ENCODE peak calls at places on chromosome 15, in four cellular contexts. F, G, E and X are unnamed samples.

GRCh38 chr15:85457392-85457968 is 77.1 kb downstream of the AKAP13 start:
- DNase-seq in G (no peak), F (no peak), E (peak), X (no peak)

GRCh38 chr15:73226064-73226463 is 142.7 kb downstream of the HCN4 start:
- DNase-seq in F (no peak), E (no peak), G (no peak), X (no peak)

GRCh38 chr15:74062236-74062635 is 20.1 kb downstream of the GOLGA6A start:
- DNase-seq in E (no peak), G (no peak), F (no peak), X (no peak)

GRCh38 chr15:75843618-75844610 is 667 bp downstream of the UBE2Q2 start:
- DNase-seq in F (peak), G (peak), E (no peak), X (peak)

GRCh38 chr15:48785195-48785594 is 25.7 kb downstream of the CEP152 start:
- DNase-seq in G (no peak), E (no peak), F (no peak), X (no peak)

GRCh38 chr15:80404057-80404718 is at the start of gene ARNT2:
- DNase-seq in F (no peak), E (no peak), G (no peak), X (peak)

GRCh38 chr15:60591491-60592385 is 112.8 kb upstream of the ICE2 start:
- DNase-seq in E (no peak), G (no peak), F (no peak), X (peak)

GRCh38 chr15:39232512-39232911 is 348.4 kb upstream of the THBS1 start:
- DNase-seq in G (no peak), F (no peak), E (no peak), X (no peak)

GRCh38 chr15:78024141-78024567 is 53.4 kb downstream of the TBC1D2B start:
- DNase-seq in E (no peak), G (no peak), F (no peak), X (no peak)

GRCh38 chr15:55074431-55074830 is 122.3 kb downstream of the RSL24D1 start:
- DNase-seq in G (no peak), F (no peak), E (no peak), X (no peak)

GRCh38 chr15:52288051-52288942 is 7.3 kb downstream of the MYO5C start:
- DNase-seq in G (peak), E (no peak), F (no peak), X (no peak)

GRCh38 chr15:80480909-80481308 is 76.7 kb downstream of the ARNT2 start:
- DNase-seq in F (no peak), E (no peak), G (no peak), X (no peak)

GRCh38 chr15:100835626-100836025 is 44.0 kb upstream of the ALDH1A3 start:
- DNase-seq in E (no peak), G (no peak), F (no peak), X (no peak)

GRCh38 chr15:40471778-40472130 is 970 bp downstream of the CHST14 start:
- DNase-seq in F (no peak), E (no peak), G (peak), X (no peak)

GRCh38 chr15:52879145-52879544 is 89.0 kb upstream of the ONECUT1 start:
- DNase-seq in F (no peak), G (no peak), E (no peak), X (no peak)

GRCh38 chr15:95932141-95932540 is 398.4 kb upstream of the NR2F2 start:
- DNase-seq in F (no peak), G (no peak), E (no peak), X (no peak)

GRCh38 chr15:53110999-53111398 is 320.9 kb upstream of the ONECUT1 start:
- DNase-seq in E (no peak), G (no peak), F (no peak), X (no peak)

GRCh38 chr15:23482764-23483489 is 35.9 kb upstream of the GOLGA6L2 start:
- DNase-seq in G (no peak), E (no peak), F (no peak), X (no peak)

GRCh38 chr15:100784493-100785180 is 95.0 kb upstream of the ALDH1A3 start:
- DNase-seq in E (no peak), G (no peak), F (no peak), X (no peak)

GRCh38 chr15:65979316-65979715 is 110.0 kb downstream of the RAB11A start:
- DNase-seq in G (no peak), F (no peak), E (no peak), X (no peak)

GRCh38 chr15:28896944-28897343 is 11.2 kb downstream of the APBA2 start:
- DNase-seq in E (no peak), G (peak), F (no peak), X (no peak)

GRCh38 chr15:90893175-90894090 is 9.1 kb downstream of the FES start:
- DNase-seq in E (no peak), F (peak), G (peak), X (no peak)

GRCh38 chr15:52180196-52180835 is 10.9 kb downstream of the GNB5 start:
- DNase-seq in E (no peak), G (no peak), F (no peak), X (no peak)

GRCh38 chr15:79282371-79283251 is at the start of gene ANKRD34C:
- DNase-seq in F (no peak), E (no peak), G (no peak), X (peak)

GRCh38 chr15:95394186-95395067 is 936.1 kb upstream of the NR2F2 start:
- DNase-seq in E (no peak), F (no peak), G (no peak), X (no peak)

GRCh38 chr15:55276324-55276723 is 13.3 kb downstream of the RAB27A start:
- DNase-seq in F (no peak), G (no peak), E (no peak), X (no peak)

GRCh38 chr15:69544349-69545113 is 91.9 kb downstream of the RPLP1 start:
- DNase-seq in F (no peak), E (no peak), G (no peak), X (no peak)

GRCh38 chr15:26691249-26691648 is 81.6 kb downstream of the GABRB3 start:
- DNase-seq in G (no peak), E (no peak), F (no peak), X (no peak)

GRCh38 chr15:84752700-84753099 is 4.3 kb downstream of the ZNF592 start:
- DNase-seq in E (no peak), F (no peak), G (peak), X (no peak)

GRCh38 chr15:89383635-89384604 is 49.3 kb upstream of the POLG start:
- DNase-seq in G (no peak), F (no peak), E (no peak), X (peak)

GRCh38 chr15:98734472-98735284 is 86.3 kb downstream of the IGF1R start:
- DNase-seq in F (no peak), E (no peak), G (peak), X (no peak)

GRCh38 chr15:77025066-77025435 is 30.1 kb downstream of the PSTPIP1 start:
- DNase-seq in G (no peak), E (no peak), F (no peak), X (no peak)

GRCh38 chr15:68608206-68608843 is 29.5 kb downstream of the CORO2B start:
- DNase-seq in G (no peak), F (no peak), E (no peak), X (no peak)

GRCh38 chr15:24772256-24772655 is 96.7 kb downstream of the NPAP1 start:
- DNase-seq in G (no peak), F (no peak), E (no peak), X (no peak)

GRCh38 chr15:68447209-68447608 is 15.2 kb upstream of the ITGA11 start:
- DNase-seq in G (no peak), F (no peak), E (no peak), X (no peak)

GRCh38 chr15:63409179-63409578 is 27.5 kb upstream of the CA12 start:
- DNase-seq in E (no peak), G (no peak), F (no peak), X (no peak)

GRCh38 chr15:63407612-63408011 is 26.0 kb upstream of the CA12 start:
- DNase-seq in E (no peak), G (no peak), F (no peak), X (peak)

GRCh38 chr15:63405683-63406456 is 24.2 kb upstream of the CA12 start:
- DNase-seq in G (no peak), E (no peak), F (no peak), X (no peak)

GRCh38 chr15:63405159-63405558 is 23.5 kb upstream of the CA12 start:
- DNase-seq in F (no peak), G (no peak), E (no peak), X (no peak)

GRCh38 chr15:63408514-63408913 is 26.9 kb upstream of the CA12 start:
- DNase-seq in F (no peak), G (no peak), E (no peak), X (no peak)
- TF ChIP-seq FOXK2 in F (no peak), G (no peak), E (no peak), X (no peak)

DNA sequence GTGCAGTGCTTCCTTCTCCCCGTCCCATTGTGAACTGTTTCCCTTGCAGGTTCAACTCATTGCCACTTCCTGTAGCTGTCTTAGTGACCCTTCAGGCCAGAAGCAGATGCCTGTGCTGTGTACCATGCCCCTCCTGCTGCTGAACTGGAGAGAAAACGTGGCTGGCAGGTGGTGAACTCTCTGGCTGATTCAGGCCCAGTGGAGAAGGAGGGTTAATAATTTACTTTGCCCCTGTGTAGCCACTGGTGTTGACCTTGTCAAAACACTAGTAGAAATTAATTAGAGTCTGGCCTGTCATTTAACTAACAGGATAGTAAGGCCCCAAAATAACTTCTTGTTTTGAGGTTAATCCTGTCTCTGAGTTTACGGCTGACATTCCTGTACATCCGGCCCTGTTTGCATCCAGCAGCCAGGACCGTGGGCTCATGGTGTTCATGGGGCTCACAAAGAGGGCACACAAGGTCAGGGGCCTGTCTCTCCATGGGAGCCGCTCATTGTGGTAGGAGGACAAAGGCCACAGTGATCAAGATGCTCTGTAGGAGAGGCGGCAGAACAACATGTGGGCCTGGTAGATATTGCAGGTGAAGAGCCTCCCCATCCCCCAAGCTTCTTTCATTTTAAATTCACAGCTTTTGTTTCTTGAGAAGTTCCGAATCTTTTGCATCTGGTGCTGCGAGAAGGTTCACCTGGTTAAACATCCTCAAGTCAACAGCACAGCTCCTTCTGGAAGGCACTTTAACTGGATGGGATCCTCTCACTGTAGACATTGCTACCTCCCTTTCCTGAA is 101.6 kb downstream of the CGNL1 start:
- DNase-seq in E (peak), F (no peak), G (peak), X (no peak)
- TF ChIP-seq FOXK2 in E (no peak), F (no peak), G (peak), X (no peak)

GRCh38 chr15:41969851-41970431 is 2.4 kb downstream of the EHD4 start:
- DNase-seq in E (peak), F (no peak), G (no peak), X (no peak)
- TF ChIP-seq FOXK2 in E (no peak), F (no peak), G (no peak), X (no peak)

DNA sequence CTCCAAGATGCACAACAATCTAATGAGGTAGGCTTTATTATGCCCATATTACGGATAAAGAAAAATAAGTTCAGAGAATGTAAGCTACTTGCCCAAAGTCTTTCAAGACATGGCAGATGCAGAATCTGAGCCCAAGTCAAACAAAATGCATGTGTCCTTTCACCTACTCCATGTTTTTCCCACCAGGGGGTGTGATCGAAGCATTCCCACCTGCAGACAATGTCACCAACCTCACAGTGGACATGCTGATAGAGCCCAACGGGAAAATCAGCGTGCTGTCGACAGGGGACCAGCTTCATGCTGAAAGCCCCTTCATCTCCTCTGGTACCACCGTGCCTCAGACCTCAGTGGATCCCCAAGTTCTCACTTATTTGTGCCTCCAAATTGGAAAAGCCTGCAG is 99.8 kb upstream of the C15orf61 start:
- DNase-seq in E (no peak), F (no peak), G (no peak), X (no peak)
- TF ChIP-seq FOXK2 in E (no peak), F (no peak), G (no peak), X (no peak)